ENCODE peak calls at places on chromosomes 7 and 10, in seven cellular contexts. K is cardiac septum; S is HT1080; N is mesothelial cell of epicardium; F is ACHN; W is NAMALWA; C is effector CD4-positive, alpha-beta T cell. B is an unnamed sample.

GRCh38 chr7:54841772-54842707 is 83.0 kb upstream of the SEC61G start:
- DNase-seq in K (no peak), S (peak; percentile 85), N (no peak), F (peak; percentile 53), W (peak; percentile 50), C (no peak), B (peak; percentile 5)

GRCh38 chr7:105487559-105488218 is 34.4 kb downstream of the PUS7 start:
- DNase-seq in K (no peak), S (peak; percentile 84), N (no peak), F (peak; percentile 73), W (peak; percentile 53), C (no peak), B (no peak)

GRCh38 chr10:58414270-58415041 is 29.2 kb downstream of the TFAM start:
- DNase-seq in K (no peak), S (peak; percentile 70), N (no peak), F (peak; percentile 88), W (peak; percentile 9), C (no peak), B (no peak)

GRCh38 chr10:43223056-43223455 is 43.8 kb downstream of the RASGEF1A start:
- DNase-seq in K (no peak), S (no peak), N (no peak), F (no peak), W (no peak), C (no peak), B (no peak)

GRCh38 chr10:5412277-5412941 is at the start of gene NET1:
- DNase-seq in K (peak; percentile 92), S (peak; percentile 90), N (peak; percentile 81), F (peak; percentile 88), W (peak; percentile 82), C (peak; percentile 21), B (peak; percentile 30)

GRCh38 chr7:66460921-66461361 is 167.7 kb upstream of the KCTD7 start:
- DNase-seq in K (no peak), S (peak; percentile 62), N (no peak), F (no peak), W (no peak), C (no peak), B (peak; percentile 9)

GRCh38 chr10:43047288-43047970 is 29.4 kb upstream of the RET start:
- DNase-seq in K (peak; percentile 20), S (no peak), N (no peak), F (no peak), W (no peak), C (no peak), B (no peak)

GRCh38 chr7:3107228-3107763 is 63.6 kb upstream of the CARD11 start:
- DNase-seq in K (peak; percentile 17), S (no peak), N (no peak), F (no peak), W (peak; percentile 53), C (no peak), B (no peak)

GRCh38 chr7:26599982-26600381 is 264.4 kb downstream of the SKAP2 start:
- DNase-seq in K (no peak), S (no peak), N (no peak), F (no peak), W (no peak), C (no peak), B (no peak)

GRCh38 chr10:8187171-8187666 is 132.7 kb downstream of the GATA3 start:
- DNase-seq in K (no peak), S (no peak), N (no peak), F (no peak), W (no peak), C (no peak), B (no peak)

GRCh38 chr10:51073461-51074237 is 638 bp upstream of the PRKG1 start:
- DNase-seq in K (peak; percentile 76), S (no peak), N (no peak), F (no peak), W (no peak), C (no peak), B (no peak)

GRCh38 chr10:124053971-124054370 is 39.4 kb downstream of the CHST15 start:
- DNase-seq in K (no peak), S (peak; percentile 75), N (no peak), F (no peak), W (no peak), C (no peak), B (no peak)

GRCh38 chr10:131815366-131816156 is 85.2 kb upstream of the PPP2R2D start:
- DNase-seq in K (peak; percentile 59), S (no peak), N (no peak), F (no peak), W (no peak), C (no peak), B (no peak)

GRCh38 chr7:83808982-83809381 is 160.0 kb upstream of the SEMA3E start:
- DNase-seq in K (no peak), S (no peak), N (no peak), F (no peak), W (no peak), C (no peak), B (no peak)

GRCh38 chr10:34816067-34817002 is 1.2 kb upstream of the PARD3 start:
- DNase-seq in K (no peak), S (no peak), N (no peak), F (peak; percentile 38), W (no peak), C (no peak), B (no peak)

GRCh38 chr10:60182691-60183090 is 207.0 kb downstream of the ANK3 start:
- DNase-seq in K (no peak), S (no peak), N (no peak), F (no peak), W (no peak), C (no peak), B (no peak)

GRCh38 chr10:33160151-33160550 is 174.3 kb downstream of the NRP1 start:
- DNase-seq in K (no peak), S (no peak), N (no peak), F (peak; percentile 45), W (no peak), C (no peak), B (no peak)